ENCODE peak calls at places on chromosomes 4 and X, in six cellular contexts. F, O, S, Y, B and Z are unnamed samples.

GRCh38 chr4:104795264-104795934 is 300.7 kb upstream of the CXXC4 start:
- DNase-seq in F (no peak), O (peak; percentile 30), B (no peak), S (no peak), Y (no peak), Z (no peak)

GRCh38 chr4:95510145-95510544 is 38.6 kb downstream of the UNC5C start:
- DNase-seq in B (no peak), Y (peak; percentile 45), F (peak; percentile 68), S (peak; percentile 11), O (no peak), Z (peak; percentile 57)

GRCh38 chr4:66693694-66694093 is 851.6 kb downstream of the CENPC start:
- DNase-seq in O (no peak), Y (peak; percentile 61), B (no peak), S (no peak), F (peak; percentile 42), Z (peak; percentile 5)

GRCh38 chr4:51909236-51909703 is 66.3 kb downstream of the DCUN1D4 start:
- DNase-seq in B (no peak), F (no peak), Y (no peak), S (peak; percentile 93), O (no peak), Z (no peak)

GRCh38 chr4:16027114-16027513 is 56.7 kb downstream of the PROM1 start:
- DNase-seq in S (peak; percentile 5), Y (peak; percentile 18), B (no peak), F (no peak), O (no peak), Z (peak; percentile 24)

GRCh38 chr4:60619531-60620305 is 580.4 kb upstream of the ADGRL3 start:
- DNase-seq in S (no peak), Y (peak; percentile 7), B (no peak), F (no peak), O (no peak), Z (peak; percentile 22)

GRCh38 chrX:38864165-38864564 is 62.9 kb downstream of the MID1IP1 start:
- DNase-seq in S (no peak), B (no peak), F (peak; percentile 35), Y (peak; percentile 68), O (no peak), Z (peak; percentile 41)

GRCh38 chr4:2194556-2194955 is 47.4 kb downstream of the HAUS3 start:
- DNase-seq in Y (no peak), S (no peak), O (no peak), B (no peak), F (no peak), Z (peak; percentile 13)

GRCh38 chr4:39166177-39166576 is 16.2 kb upstream of the WDR19 start:
- DNase-seq in O (no peak), S (no peak), F (no peak), B (no peak), Y (no peak), Z (no peak)

GRCh38 chrX:15242899-15243555 is 26.9 kb downstream of the ASB9 start:
- DNase-seq in S (peak; percentile 24), O (peak; percentile 38), F (peak; percentile 65), B (no peak), Y (peak; percentile 60), Z (peak; percentile 76)

GRCh38 chrX:106894392-106894909 is 8.7 kb downstream of the RIPPLY1 start:
- DNase-seq in F (peak; percentile 80), B (peak; percentile 13), Y (peak; percentile 81), S (peak; percentile 56), O (peak; percentile 69), Z (peak; percentile 85)

GRCh38 chr4:54677416-54677815 is 19.7 kb downstream of the KIT start:
- DNase-seq in Y (no peak), B (no peak), F (no peak), S (no peak), O (no peak), Z (no peak)

GRCh38 chrX:39165185-39165584 is 363.9 kb downstream of the MID1IP1 start:
- DNase-seq in S (no peak), Y (no peak), B (no peak), O (no peak), F (no peak), Z (no peak)

GRCh38 chr4:168585168-168586091 is 88.6 kb downstream of the PALLD start:
- DNase-seq in F (peak; percentile 91), S (peak; percentile 76), Y (peak; percentile 90), O (no peak), B (peak; percentile 71), Z (peak; percentile 91)

GRCh38 chrX:15645266-15645665 is 19.3 kb downstream of the CLTRN start:
- DNase-seq in O (no peak), S (no peak), F (no peak), B (no peak), Y (no peak), Z (no peak)

GRCh38 chrX:16828126-16828908 is 41.8 kb downstream of the RBBP7 start:
- DNase-seq in F (peak; percentile 95), O (no peak), Y (peak; percentile 96), S (peak; percentile 40), B (peak; percentile 15), Z (peak; percentile 96)

GRCh38 chrX:30065226-30065625 is 150.1 kb upstream of the MAGEB2 start:
- DNase-seq in S (no peak), B (no peak), Y (peak; percentile 22), O (no peak), F (peak; percentile 42), Z (peak; percentile 65)

GRCh38 chr4:26803462-26803861 is 57.2 kb upstream of the STIM2 start:
- DNase-seq in F (no peak), O (no peak), S (no peak), B (no peak), Y (no peak), Z (no peak)

DNA sequence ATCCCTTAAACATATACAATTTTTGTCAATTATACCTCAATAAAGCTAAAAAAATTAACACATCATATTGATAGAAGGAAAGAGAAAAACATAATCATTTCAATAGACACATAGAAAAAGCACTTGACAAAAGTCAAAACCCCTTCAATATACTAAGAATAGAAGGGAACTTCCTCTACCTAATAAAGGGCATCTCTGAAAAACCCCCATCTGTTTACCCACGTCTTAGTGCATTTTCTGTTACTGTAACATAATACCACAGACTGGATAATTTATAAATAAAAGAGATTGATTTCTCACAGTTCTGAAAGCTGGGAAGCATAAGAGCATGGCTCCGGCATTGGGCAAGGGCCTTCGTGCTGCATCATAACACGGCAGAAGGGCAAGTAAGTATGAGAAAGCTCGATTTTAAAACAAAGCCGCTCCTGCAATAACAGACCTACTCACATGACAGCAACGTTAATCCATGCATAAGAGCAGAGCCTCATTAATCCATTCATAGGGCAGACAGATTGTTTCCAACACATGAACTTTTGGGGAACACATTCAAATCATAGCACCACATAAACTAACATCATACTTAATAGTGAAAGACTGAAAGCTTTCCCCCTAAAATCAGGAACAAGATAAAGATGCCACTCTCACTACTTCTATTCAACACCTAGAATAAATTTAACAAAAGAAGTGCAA is 15.7 kb downstream of the STEEP1 start:
- DNase-seq in B (no peak), O (no peak), S (no peak), F (no peak), Y (no peak), Z (no peak)
- H3K4me3 ChIP-seq in B (no peak overlapping the region), O (no peak overlapping the region), S (no peak overlapping the region), F (no peak overlapping the region), Y (no peak overlapping the region), Z (no peak overlapping the region)

GRCh38 chr4:177579649-177580048 is 137.4 kb upstream of the AGA start:
- DNase-seq in O (no peak), S (no peak), Y (no peak), B (no peak), F (no peak), Z (peak; percentile 13)

GRCh38 chr4:177569443-177569842 is 127.2 kb upstream of the AGA start:
- DNase-seq in B (no peak), S (no peak), Y (peak; percentile 77), O (no peak), F (peak; percentile 45), Z (peak; percentile 22)

GRCh38 chr4:177573487-177573886 is 131.2 kb upstream of the AGA start:
- DNase-seq in O (no peak), Y (peak; percentile 65), B (no peak), S (no peak), F (peak; percentile 70), Z (peak; percentile 77)

DNA sequence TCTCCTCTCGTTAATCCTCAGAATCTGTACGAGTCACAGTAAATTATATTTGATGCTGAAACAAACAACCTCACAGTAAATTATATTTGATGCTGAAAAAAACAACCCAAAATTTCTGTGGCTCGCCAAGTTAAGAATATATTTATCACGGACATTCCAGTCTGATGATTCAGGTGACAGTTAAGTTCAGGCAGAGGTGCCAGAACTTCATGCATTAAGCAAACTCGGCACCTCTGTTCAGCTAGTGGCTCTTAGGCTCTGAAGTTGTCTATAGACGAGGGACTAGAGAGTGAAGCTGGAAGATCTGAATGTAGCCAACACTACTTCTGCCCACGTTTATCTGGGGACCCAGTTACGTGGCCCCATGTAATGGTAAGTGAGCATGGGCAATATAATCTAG is 132.2 kb upstream of the AGA start:
- DNase-seq in B (no peak), S (no peak), F (peak; percentile 21), O (no peak), Y (peak; percentile 21), Z (peak; percentile 48)
- TF ChIP-seq CTCF in B (no peak), S (no peak), F (no peak), O (no peak), Y (no peak), Z (no peak)

GRCh38 chr4:186722856-186723206 is 825 bp downstream of the FAT1 start:
- DNase-seq in S (no peak), B (no peak), O (peak; percentile 27), Y (peak; percentile 52), F (no peak), Z (peak; percentile 56)

GRCh38 chr4:186725422-186726149 is 1.9 kb upstream of the FAT1 start:
- DNase-seq in F (peak; percentile 90), B (peak; percentile 72), O (peak; percentile 77), S (peak; percentile 82), Y (peak; percentile 81), Z (peak; percentile 93)

GRCh38 chr4:186724861-186725419 is 1.3 kb upstream of the FAT1 start:
- DNase-seq in B (no peak), S (peak; percentile 18), O (peak; percentile 23), Y (peak; percentile 31), F (peak; percentile 46), Z (peak; percentile 58)

GRCh38 chr4:186724048-186724860 is 598 bp upstream of the FAT1 start:
- DNase-seq in O (peak; percentile 54), B (no peak), F (peak; percentile 66), Y (peak; percentile 74), S (peak; percentile 67), Z (peak; percentile 63)

DNA sequence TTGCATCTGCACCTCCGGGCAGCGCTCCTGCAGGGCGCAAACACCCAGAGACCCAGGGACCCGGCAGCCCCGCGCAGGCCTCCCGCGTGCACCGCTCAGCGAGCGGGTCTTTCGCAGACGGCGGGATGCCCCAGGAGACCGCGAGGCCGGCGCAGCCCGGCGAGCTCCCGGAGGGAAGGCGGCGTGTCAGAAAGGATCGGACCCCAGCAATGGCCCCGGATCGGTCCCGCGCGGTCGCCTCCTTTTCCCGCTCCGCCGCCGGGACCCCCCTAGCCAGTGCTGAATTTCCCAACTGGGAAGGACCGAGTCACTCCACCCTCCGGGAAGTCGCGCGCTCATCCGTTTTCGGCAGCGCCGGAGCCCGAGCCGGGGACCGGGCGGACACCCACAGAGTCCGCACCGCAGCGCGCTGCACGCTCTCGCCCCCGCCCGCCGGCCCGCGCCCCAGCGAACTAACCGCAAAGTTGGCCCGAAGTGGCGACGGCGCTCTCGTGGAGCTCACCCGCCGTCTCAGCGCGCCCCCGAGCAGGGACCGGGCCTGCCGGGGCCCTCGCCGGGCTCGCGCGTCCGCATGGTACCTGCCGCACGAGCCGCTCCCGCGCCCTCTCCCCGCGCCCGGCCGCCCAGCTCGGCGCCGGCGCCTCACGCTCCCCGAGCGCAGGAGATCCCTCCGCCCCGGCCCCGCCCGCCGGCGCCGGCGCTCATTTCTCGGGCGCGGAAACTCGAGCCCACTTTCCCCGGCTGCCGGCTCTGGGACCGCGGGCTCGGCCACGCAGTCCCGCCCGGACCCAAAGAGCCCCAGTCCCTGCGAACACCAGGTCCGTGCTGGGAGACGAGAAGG is at the start of gene FAT1:
- DNase-seq in O (peak; percentile 74), Y (peak; percentile 80), F (peak; percentile 86), B (peak; percentile 40), S (peak; percentile 70), Z (peak; percentile 88)
- H3K4me3 ChIP-seq in O (peak within 1 kb of the TSS; percentile 67), Y (peak within 1 kb of the TSS; percentile 83), F (peak within 1 kb of the TSS; percentile 94), B (peak within 1 kb of the TSS; percentile 75), S (peak within 1 kb of the TSS; percentile 67), Z (peak within 1 kb of the TSS; percentile 65)

GRCh38 chr4:5142726-5143125 is 91.4 kb downstream of the STK32B start:
- DNase-seq in Y (peak; percentile 75), S (peak; percentile 33), O (peak; percentile 24), F (peak; percentile 59), B (no peak), Z (peak; percentile 75)
- TF ChIP-seq CTCF in Y (peak; percentile 66), S (no peak), O (peak; percentile 44), F (peak; percentile 56), B (no peak), Z (peak; percentile 77)